ENCODE peak calls at places on chromosomes 7 and 10, in five cellular contexts. Y, I, X, R and T are unnamed samples.

GRCh38 chr10:98391578-98391991 is 23.4 kb downstream of the PYROXD2 start:
- DNase-seq in Y (no peak), R (no peak), X (no peak), I (no peak), T (no peak)

GRCh38 chr10:33542747-33543505 is 208.5 kb upstream of the NRP1 start:
- DNase-seq in Y (no peak), X (no peak), I (no peak), R (no peak), T (no peak)

GRCh38 chr10:52768114-52768532 is 4.5 kb downstream of the MBL2 start:
- DNase-seq in X (peak), I (no peak), R (no peak), Y (no peak), T (no peak)

GRCh38 chr10:80174641-80175395 is 30.5 kb downstream of the ANXA11 start:
- DNase-seq in I (no peak), R (no peak), X (no peak), Y (no peak), T (no peak)

GRCh38 chr10:30231071-30231652 is 117.9 kb downstream of the MTPAP start:
- DNase-seq in R (no peak), X (no peak), I (no peak), Y (no peak), T (no peak)

GRCh38 chr7:117325836-117326235 is 3.0 kb upstream of the WNT2 start:
- DNase-seq in Y (no peak), X (no peak), I (no peak), R (no peak), T (no peak)

GRCh38 chr7:110418651-110419270 is 672.2 kb upstream of the LRRN3 start:
- DNase-seq in R (no peak), X (no peak), Y (no peak), I (no peak), T (no peak)

GRCh38 chr7:117212969-117213877 is 109.6 kb downstream of the WNT2 start:
- DNase-seq in I (no peak), X (peak), Y (peak), R (peak), T (no peak)

GRCh38 chr7:3493499-3493898 is 192.4 kb downstream of the SDK1 start:
- DNase-seq in X (no peak), Y (no peak), I (no peak), R (no peak), T (no peak)

GRCh38 chr7:44990520-44991023 is 9.4 kb upstream of the CCM2 start:
- DNase-seq in X (no peak), R (no peak), Y (no peak), I (no peak), T (no peak)

GRCh38 chr10:10332786-10333185 is 684.9 kb upstream of the CELF2 start:
- DNase-seq in I (no peak), R (no peak), X (no peak), Y (no peak), T (no peak)

GRCh38 chr7:71145906-71146901 is 14.3 kb downstream of the GALNT17 start:
- DNase-seq in I (no peak), X (no peak), Y (no peak), R (no peak), T (no peak)

GRCh38 chr10:10846476-10846875 is 171.2 kb upstream of the CELF2 start:
- DNase-seq in Y (no peak), R (no peak), I (no peak), X (no peak), T (no peak)

GRCh38 chr7:26151953-26152781 is at the start of gene NFE2L3:
- DNase-seq in I (peak), R (no peak), Y (peak), X (peak), T (peak)

GRCh38 chr7:139731802-139732470 is 45.9 kb downstream of the HIPK2 start:
- DNase-seq in I (no peak), X (no peak), Y (no peak), R (no peak), T (no peak)

GRCh38 chr10:42975558-42976352 is 101.1 kb upstream of the RET start:
- DNase-seq in Y (peak), R (no peak), X (no peak), I (no peak), T (no peak)

GRCh38 chr10:97743169-97743945 is 6.4 kb downstream of the ZFYVE27 start:
- DNase-seq in I (no peak), R (no peak), X (no peak), Y (peak), T (no peak)

GRCh38 chr10:68471586-68472408 is at the start of gene DNA2:
- DNase-seq in X (peak), Y (peak), I (peak), R (peak), T (peak)

GRCh38 chr10:5265139-5265538 is 68.5 kb downstream of the AKR1C4 start:
- DNase-seq in R (no peak), Y (no peak), X (no peak), I (no peak), T (no peak)

GRCh38 chr10:118595598-118596425 is at the start of gene PRLHR:
- DNase-seq in Y (peak), X (peak), R (no peak), I (no peak), T (no peak)

GRCh38 chr10:100912013-100912608 is 652 bp upstream of the SLF2 start:
- DNase-seq in Y (peak), R (no peak), X (no peak), I (no peak), T (no peak)

GRCh38 chr7:51315393-51316261 is 982 bp downstream of the COBL start:
- DNase-seq in I (no peak), Y (no peak), X (peak), R (no peak), T (no peak)
- TF ChIP-seq POLR2AphosphoS5 in I (no peak), Y (no peak), X (no peak), R (no peak), T (no peak)

GRCh38 chr7:41698726-41699125 is 4.2 kb downstream of the INHBA start:
- DNase-seq in X (no peak), Y (no peak), R (no peak), I (no peak), T (no peak)

GRCh38 chr7:41696323-41696916 is 6.5 kb downstream of the INHBA start:
- DNase-seq in R (no peak), Y (peak), I (peak), X (peak), T (no peak)

GRCh38 chr7:41700044-41700471 is 2.8 kb downstream of the INHBA start:
- DNase-seq in Y (no peak), I (no peak), X (peak), R (no peak), T (no peak)

GRCh38 chr7:41699532-41699931 is 3.4 kb downstream of the INHBA start:
- DNase-seq in Y (no peak), R (no peak), I (no peak), X (peak), T (no peak)

DNA sequence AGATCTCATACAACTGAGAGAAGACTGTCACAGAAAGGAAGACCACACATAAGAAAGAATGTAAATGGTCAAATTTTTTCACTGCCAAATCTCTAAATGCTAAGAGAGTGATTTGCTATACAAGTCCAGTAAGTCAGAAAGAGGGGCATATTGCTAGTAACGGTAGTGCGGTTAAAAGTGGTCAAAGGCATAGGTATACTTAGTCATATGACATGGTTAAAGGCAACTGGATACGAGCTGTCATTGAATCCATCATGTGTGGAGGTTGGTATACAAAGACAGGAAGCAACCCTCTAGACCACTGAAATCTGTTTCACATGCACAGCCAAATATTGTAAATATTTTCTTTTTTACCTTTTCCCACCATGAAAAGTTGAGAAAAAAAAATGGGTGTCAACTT is 4.8 kb downstream of the INHBA start:
- DNase-seq in I (no peak), R (no peak), X (no peak), Y (no peak), T (no peak)
- TF ChIP-seq TAF1 in I (no peak), R (no peak), X (no peak), Y (no peak), T (no peak)

GRCh38 chr10:95394161-95394880 is 103.5 kb upstream of the PDLIM1 start:
- DNase-seq in X (no peak), R (peak), I (no peak), Y (peak), T (no peak)
- TF ChIP-seq POLR2AphosphoS5 in X (no peak), R (no peak), I (no peak), Y (no peak), T (no peak)

GRCh38 chr7:96076350-96076707 is 245.6 kb downstream of the SLC25A13 start:
- DNase-seq in R (no peak), X (no peak), Y (no peak), I (no peak), T (no peak)
- TF ChIP-seq TAF1 in R (no peak), X (no peak), Y (no peak), I (no peak), T (no peak)

DNA sequence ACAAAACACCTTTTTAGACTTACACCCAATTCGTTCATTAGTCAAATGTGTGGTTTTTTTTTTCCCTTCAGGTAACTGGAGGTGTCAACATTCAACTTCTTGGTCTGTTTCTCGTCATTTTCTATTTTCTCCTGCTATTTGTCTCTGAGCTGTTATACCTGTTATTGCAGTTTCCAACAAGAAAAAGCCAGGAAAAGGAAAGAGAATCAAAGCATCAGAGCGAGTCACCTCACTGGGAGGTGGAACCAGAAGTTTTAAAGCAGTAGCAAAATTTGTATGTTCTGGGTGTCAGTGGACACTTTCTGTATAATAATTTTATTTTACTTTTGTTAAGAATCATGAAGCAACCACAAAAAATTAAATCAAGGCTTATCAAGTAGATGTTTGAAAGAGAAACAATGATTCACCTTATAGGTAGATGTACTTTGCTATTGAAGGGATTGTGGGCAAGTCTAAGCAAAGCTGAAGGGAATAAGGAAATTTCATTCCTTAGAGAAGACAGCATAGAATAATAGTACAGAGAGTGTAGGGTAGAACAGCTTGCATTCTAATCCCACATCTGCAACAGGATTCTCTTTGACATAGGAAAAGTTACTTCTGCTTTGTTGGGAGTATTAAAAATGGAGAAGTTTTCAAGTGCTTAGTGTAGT is 675.8 kb downstream of the PCDH15 start:
- DNase-seq in Y (no peak), I (no peak), R (no peak), X (no peak), T (no peak)
- TF ChIP-seq POLR2AphosphoS5 in Y (no peak), I (no peak), R (no peak), X (no peak), T (no peak)

GRCh38 chr10:24255907-24256306 is 47.0 kb downstream of the KIAA1217 start:
- DNase-seq in Y (no peak), I (no peak), R (no peak), X (no peak), T (no peak)
- TF ChIP-seq TAF1 in Y (no peak), I (no peak), R (no peak), X (no peak), T (no peak)

DNA sequence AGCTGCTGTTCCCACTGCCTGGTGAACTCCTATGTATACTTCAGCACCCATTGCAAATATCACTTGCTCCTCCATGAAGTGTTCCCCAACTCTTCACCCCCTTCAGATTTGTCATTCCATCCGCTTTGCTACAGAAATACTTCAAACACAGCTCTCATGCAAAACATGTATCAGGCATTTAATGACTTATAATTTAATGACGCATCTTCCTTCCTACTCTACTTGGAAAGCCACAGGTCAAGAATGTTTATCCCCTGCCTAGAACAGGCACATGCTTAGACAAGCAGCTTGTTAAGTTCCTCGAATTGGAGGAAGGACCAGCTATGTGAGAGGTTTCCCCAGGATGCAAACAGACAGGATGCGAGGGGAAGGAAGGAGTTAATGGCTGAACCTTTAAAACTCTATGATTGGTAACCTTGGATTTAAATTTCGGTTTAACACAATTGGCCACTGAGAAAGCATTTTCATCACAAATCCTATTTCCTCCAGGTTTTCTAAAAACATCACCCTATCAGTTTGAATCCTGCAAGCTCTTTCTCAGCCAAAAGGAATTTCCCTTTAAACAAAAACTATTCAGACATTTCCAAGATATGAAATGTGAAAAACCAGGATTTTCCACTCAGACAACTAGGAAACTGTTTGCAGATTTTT is 11.5 kb downstream of the CREB3L2 start:
- DNase-seq in X (no peak), Y (no peak), I (no peak), R (no peak), T (no peak)
- TF ChIP-seq POLR2AphosphoS5 in X (no peak), Y (no peak), I (no peak), R (no peak), T (no peak)

DNA sequence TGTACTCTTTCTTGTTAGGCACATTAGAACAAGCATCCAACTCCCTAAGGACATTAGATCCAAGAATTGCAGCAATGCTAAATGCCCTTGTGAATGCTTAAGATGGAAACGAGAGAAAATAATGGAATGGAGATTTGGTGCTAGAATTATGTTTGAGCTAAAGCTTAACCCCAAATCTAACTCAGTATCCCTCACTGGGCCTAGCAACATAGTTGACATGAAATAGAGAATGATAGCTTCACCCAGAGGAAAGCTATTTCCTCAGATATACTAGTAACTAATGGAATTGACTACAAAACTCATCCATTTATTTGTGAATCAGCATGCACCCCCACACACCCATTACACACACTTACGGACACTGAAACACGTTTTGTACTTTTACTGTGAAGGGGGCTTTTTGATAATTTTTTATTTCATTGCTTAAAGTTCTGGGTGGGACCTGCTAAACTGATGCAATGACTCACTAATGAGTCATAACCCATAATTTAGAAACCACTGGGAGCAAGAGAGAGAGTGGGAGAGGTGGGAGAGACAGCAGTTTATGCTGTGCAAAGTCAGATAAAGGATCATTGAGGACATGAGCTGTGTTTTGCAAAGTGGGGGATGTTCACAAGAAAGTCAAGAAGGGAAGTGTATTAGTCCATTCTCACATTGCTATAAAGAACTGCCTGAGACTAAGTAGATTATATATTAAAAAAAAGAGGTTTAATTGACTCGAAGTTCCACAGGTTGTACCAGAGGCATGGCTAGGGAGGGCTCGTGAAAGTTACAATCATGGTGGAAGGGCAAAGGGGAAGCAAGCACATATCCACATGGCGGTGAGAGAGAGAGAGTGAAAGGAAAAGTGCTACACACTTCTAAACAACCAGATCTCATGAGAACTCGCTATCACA is 382.7 kb downstream of the SFMBT2 start:
- DNase-seq in R (no peak), X (no peak), Y (peak), I (no peak), T (no peak)
- TF ChIP-seq TAF1 in R (no peak), X (no peak), Y (peak), I (no peak), T (no peak)

DNA sequence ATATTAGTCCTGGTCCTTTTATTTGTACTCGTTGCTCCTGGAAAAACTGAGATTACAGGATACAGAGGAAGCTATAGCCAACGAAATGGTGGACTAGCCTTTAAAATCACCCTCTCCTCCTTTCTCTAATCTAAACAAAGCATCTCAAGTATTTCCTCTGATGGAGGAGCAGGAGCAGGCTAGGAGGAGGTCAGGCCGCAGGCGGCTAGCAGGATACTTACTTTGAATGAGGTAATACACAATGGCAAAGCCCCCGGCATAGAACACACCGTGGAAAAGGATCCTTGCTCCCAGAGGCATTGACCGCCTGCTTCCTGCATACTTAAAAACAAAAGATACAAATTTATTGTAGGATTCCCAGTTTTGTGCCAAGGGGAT is 64.4 kb downstream of the STK17A start:
- DNase-seq in Y (no peak), I (no peak), R (no peak), X (no peak), T (no peak)
- TF ChIP-seq POLR2AphosphoS5 in Y (no peak), I (no peak), R (no peak), X (no peak), T (no peak)

GRCh38 chr7:80661729-80662128 is 23.3 kb downstream of the CD36 start:
- DNase-seq in R (no peak), Y (no peak), I (no peak), X (no peak), T (no peak)
- TF ChIP-seq TAF1 in R (no peak), Y (no peak), I (no peak), X (no peak), T (no peak)